ENCODE peak calls at places on chromosomes 7 and 10, in nine cellular contexts. C, Z, X, M, I, A, U, E and K are unnamed samples. For H3K36me3, the result is how much of the 10 kb centered on the place peaks cover.

GRCh38 chr7:10412426-10413019 is 561.1 kb upstream of the PHF14 start:
- DNase-seq in C (no peak), Z (peak), X (no peak), M (no peak), I (peak), A (no peak), U (peak), E (peak), K (no peak)

GRCh38 chr10:115056186-115056585 is 37.0 kb upstream of the ATRNL1 start:
- DNase-seq in C (no peak), Z (no peak), X (no peak), M (no peak), I (no peak), A (no peak), U (no peak), E (no peak), K (no peak)

GRCh38 chr10:47453435-47454293 is 30.3 kb downstream of the ANXA8 start:
- DNase-seq in C (no peak), Z (no peak), X (no peak), M (no peak), I (no peak), A (no peak), U (no peak), E (no peak), K (no peak)

GRCh38 chr10:129598413-129598812 is 131.4 kb downstream of the MGMT start:
- DNase-seq in C (no peak), Z (no peak), X (no peak), M (no peak), I (no peak), A (no peak), U (no peak), E (no peak), K (no peak)

GRCh38 chr7:122219253-122219865 is 75.3 kb upstream of the AASS start:
- DNase-seq in C (no peak), Z (peak), X (no peak), M (no peak), I (no peak), A (no peak), U (peak), E (peak), K (no peak)

GRCh38 chr10:78337646-78338391 is 304.2 kb downstream of the RPS24 start:
- DNase-seq in C (peak), Z (peak), X (no peak), M (no peak), I (no peak), A (peak), U (no peak), E (no peak), K (no peak)

GRCh38 chr7:136687693-136688322 is 180.6 kb upstream of the CHRM2 start:
- DNase-seq in C (no peak), Z (peak), X (no peak), M (no peak), I (no peak), A (no peak), U (peak), E (no peak), K (no peak)

GRCh38 chr10:60441515-60441914 is 51.8 kb upstream of the ANK3 start:
- DNase-seq in C (no peak), Z (peak), X (no peak), M (no peak), I (no peak), A (no peak), U (no peak), E (peak), K (no peak)

GRCh38 chr7:10939237-10939910 is 34.3 kb upstream of the PHF14 start:
- DNase-seq in C (no peak), Z (peak), X (no peak), M (no peak), I (no peak), A (no peak), U (no peak), E (no peak), K (no peak)

GRCh38 chr10:12381536-12382156 is 32.3 kb downstream of the CAMK1D start:
- DNase-seq in C (no peak), Z (no peak), X (no peak), M (no peak), I (no peak), A (no peak), U (no peak), E (no peak), K (no peak)

GRCh38 chr7:46311951-46312350 is 390.9 kb upstream of the IGFBP3 start:
- DNase-seq in C (no peak), Z (no peak), X (no peak), M (no peak), I (no peak), A (no peak), U (no peak), E (no peak), K (no peak)

DNA sequence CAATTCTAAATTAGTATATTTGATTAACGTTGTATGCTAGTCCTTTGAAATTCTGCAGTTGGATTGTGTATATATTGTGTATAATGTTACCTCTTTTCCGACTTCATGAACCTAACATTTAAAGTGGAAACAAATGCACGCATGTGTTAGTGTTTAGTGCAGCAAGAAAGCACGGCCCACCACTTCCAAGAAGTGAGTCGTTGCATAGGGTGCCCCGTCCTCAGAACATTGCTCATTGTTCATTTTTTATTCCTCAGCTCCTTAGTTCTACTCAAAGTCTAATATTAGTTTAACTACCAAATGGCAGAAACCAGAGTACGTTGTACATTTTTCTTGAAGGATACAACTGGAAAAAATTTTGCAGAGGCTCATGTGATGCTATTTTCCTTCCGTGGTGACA is 407.6 kb downstream of the AUTS2 start:
- DNase-seq in C (no peak), Z (no peak), X (no peak), M (no peak), I (no peak), A (no peak), U (no peak), E (no peak), K (no peak)
- H3K36me3 ChIP-seq in C (under half), Z (under half), X (under half), M (under half), I (under half), A (under half), U (under half), E (under half), K (under half)

GRCh38 chr7:38215734-38216670 is 38.0 kb downstream of the STARD3NL start:
- DNase-seq in C (peak), Z (peak), X (peak), M (peak), I (peak), A (peak), U (peak), E (peak), K (peak)

GRCh38 chr7:38211486-38211885 is 33.4 kb downstream of the STARD3NL start:
- DNase-seq in C (no peak), Z (no peak), X (no peak), M (no peak), I (no peak), A (no peak), U (no peak), E (no peak), K (no peak)

GRCh38 chr7:38217672-38218071 is 39.6 kb downstream of the STARD3NL start:
- DNase-seq in C (no peak), Z (no peak), X (no peak), M (no peak), I (no peak), A (no peak), U (no peak), E (no peak), K (no peak)

GRCh38 chr7:38211940-38212339 is 33.9 kb downstream of the STARD3NL start:
- DNase-seq in C (peak), Z (peak), X (no peak), M (no peak), I (no peak), A (no peak), U (no peak), E (no peak), K (no peak)

DNA sequence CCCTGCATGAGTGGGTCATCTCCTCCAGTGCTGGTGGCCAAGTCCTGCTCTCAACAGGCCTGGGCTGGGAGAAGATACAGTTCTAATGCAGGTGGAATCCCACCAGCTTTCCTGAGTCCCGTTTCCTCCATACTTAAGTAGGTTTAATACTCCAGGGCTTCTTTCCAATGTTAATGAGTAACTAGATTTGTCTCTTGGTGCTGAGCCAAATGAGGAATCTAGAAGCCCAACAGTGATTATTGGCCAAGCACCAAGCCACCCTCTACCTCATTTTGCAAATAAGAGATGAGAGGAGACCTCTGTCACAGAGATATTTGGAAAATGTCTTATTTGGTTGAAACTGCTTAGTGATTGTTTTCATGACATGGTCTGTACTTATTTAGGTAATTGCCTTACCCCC is 37.1 kb downstream of the STARD3NL start:
- DNase-seq in C (no peak), Z (peak), X (no peak), M (no peak), I (no peak), A (no peak), U (peak), E (no peak), K (no peak)
- H3K36me3 ChIP-seq in C (under half), Z (under half), X (half or more), M (half or more), I (half or more), A (under half), U (under half), E (under half), K (under half)

DNA sequence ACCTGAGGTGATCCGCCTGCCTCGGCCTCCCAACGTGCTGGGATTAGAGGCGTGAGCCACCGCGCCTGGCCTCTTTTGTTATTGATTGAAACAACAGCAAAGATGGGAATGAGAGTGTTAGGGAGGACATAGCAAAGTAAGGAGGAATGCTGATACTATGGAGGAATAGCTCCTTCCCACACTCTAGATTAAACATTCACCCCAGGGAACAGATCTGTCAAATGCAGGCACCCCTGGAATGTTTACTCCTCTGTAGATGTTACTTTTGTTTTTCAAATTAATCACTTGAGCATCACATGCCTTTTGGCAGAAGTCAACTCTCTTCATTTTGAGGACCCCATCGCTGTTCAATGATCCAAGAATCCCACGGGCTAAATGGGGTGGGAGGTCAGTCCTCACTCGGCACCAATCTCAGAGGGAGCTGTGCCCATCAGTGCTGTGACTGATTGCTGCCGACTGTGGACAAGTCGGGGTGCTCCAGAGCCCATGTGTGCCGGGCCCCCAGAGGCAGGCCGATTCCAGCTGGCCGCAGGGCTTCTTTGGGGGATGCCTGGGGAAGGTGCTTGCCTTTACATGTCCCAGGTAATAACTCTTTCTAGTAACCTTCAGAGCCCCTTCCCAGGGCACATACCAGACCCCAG is 10.2 kb upstream of the COBL start:
- DNase-seq in C (no peak), Z (no peak), X (no peak), M (no peak), I (no peak), A (peak), U (no peak), E (no peak), K (no peak)
- H3K36me3 ChIP-seq in C (under half), Z (under half), X (under half), M (under half), I (under half), A (under half), U (under half), E (under half), K (under half)

GRCh38 chr7:92753614-92754013 is 82.8 kb downstream of the CDK6 start:
- DNase-seq in C (no peak), Z (no peak), X (no peak), M (no peak), I (no peak), A (no peak), U (no peak), E (no peak), K (no peak)
- H3K36me3 ChIP-seq in C (under half), Z (under half), X (under half), M (under half), I (under half), A (under half), U (under half), E (under half), K (under half)

DNA sequence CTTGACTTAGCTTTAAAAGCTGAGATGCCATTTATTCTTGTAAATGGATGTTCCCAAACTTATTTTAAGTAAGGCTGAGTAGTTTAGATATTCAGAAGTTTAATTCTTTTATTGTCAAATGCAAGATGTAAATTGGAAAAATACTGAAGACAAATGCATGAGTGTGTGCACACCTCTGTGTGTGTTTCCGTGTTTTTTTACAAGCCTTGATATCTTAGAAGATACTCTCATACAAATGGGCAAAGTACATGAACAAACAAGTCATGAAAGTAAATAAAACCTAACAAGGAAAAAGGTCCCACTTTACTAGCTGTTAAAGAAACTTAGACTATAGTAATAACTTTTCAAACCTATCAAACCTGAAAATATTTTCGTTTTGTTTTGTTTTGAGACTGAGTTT is 29.0 kb downstream of the ACSL5 start:
- DNase-seq in C (no peak), Z (no peak), X (no peak), M (no peak), I (no peak), A (no peak), U (no peak), E (no peak), K (no peak)
- H3K36me3 ChIP-seq in C (under half), Z (under half), X (half or more), M (half or more), I (half or more), A (under half), U (under half), E (under half), K (under half)

DNA sequence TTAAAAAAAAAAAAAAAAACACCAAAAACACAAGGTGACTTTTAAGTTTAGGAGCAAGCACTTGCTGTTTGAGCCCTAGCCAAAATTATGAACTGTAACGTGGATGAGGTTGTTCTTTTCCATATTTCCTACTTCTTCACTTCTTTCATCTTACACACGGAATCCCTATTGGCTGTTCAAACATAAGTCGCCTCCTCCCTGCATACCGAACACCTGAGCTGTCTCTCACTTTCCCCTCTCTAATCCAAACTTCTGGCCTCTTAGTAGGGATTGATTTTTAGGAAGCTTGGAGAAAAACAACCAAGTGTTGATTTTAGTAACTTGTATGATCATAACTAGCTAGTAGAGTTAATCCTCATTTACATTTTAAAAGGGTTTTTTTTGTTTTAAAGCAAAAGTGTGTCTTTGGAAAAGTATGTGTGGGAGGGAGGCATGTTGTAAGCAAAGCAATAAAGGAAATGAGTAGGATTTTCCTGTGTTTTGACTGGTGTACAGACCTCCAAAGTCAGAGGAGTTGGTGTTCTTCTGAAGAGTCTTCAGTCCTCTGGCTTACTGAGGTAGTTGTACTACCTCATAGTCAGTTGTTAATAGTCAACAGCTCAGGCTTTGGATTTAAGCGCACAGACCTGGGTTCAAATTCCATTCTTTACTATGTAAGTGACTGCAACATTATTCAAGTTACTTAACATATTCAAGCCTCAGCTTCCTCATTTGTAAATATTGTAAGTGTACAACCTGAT is 39.3 kb downstream of the RABGEF1 start:
- DNase-seq in C (no peak), Z (peak), X (no peak), M (no peak), I (no peak), A (no peak), U (no peak), E (no peak), K (no peak)
- H3K36me3 ChIP-seq in C (under half), Z (half or more), X (half or more), M (half or more), I (half or more), A (under half), U (under half), E (under half), K (under half)

GRCh38 chr7:105073143-105073542 is 59.1 kb downstream of the KMT2E start:
- DNase-seq in C (no peak), Z (no peak), X (no peak), M (no peak), I (no peak), A (no peak), U (no peak), E (no peak), K (no peak)
- H3K36me3 ChIP-seq in C (under half), Z (half or more), X (half or more), M (half or more), I (half or more), A (under half), U (under half), E (under half), K (under half)

DNA sequence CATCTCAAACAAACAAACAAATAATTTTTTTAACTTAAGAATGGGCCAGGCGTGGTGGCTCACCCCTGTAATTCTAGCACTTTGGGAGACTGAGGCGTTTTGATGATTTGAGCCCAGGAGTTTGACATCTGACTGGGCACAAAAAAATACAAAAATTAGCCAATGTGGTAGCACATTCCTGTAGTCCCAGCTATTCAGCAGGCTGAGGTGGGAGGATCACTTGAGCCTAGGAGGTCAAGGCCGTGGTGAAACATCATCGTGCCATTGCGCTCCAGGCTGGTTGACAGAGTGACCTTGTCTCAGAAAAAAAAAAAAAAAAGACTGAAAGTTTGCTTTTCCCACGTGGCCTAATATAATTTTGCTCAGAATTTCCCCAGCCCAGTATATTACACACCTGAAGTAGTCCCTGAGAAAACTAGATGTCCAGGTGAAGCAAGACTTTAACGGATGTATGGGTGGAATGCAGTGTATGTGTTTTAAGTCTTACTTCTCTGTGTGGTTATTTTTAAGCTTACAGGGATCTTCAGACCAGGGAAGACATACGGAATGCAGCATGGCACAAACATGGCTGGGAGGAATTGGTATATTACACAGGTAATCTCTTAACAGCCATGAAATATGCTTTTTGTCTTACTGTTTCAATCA is 32.6 kb downstream of the NIPSNAP2 start:
- DNase-seq in C (no peak), Z (no peak), X (no peak), M (no peak), I (no peak), A (no peak), U (no peak), E (no peak), K (no peak)
- H3K36me3 ChIP-seq in C (under half), Z (under half), X (half or more), M (half or more), I (half or more), A (under half), U (under half), E (under half), K (under half)